ENCODE peak calls at places on chromosomes 13 and 19, in ten cellular contexts. A is breast epithelium, B is bronchial epithelial cell, G is astrocyte of the cerebellum, S is AG04450, P is astrocyte of the spinal cord, D is neural progenitor cell, M is endodermal cell, R is lower leg skin, F is body of pancreas. Y is an unnamed sample.

GRCh38 chr13:45092668-45093067 is 27.6 kb upstream of the GTF2F2 start:
- DNase-seq in B (peak), M (no peak), A (no peak), R (no peak), G (peak), F (no peak), S (no peak), P (peak), D (no peak), Y (no peak)

GRCh38 chr19:16920816-16921529 is 32.2 kb downstream of the F2RL3 start:
- DNase-seq in G (peak), A (no peak), R (no peak), F (no peak), D (no peak), M (no peak), P (peak), B (peak), S (peak), Y (peak)

GRCh38 chr13:31773538-31773937 is 34.2 kb downstream of the RXFP2 start:
- DNase-seq in R (no peak), S (no peak), D (no peak), G (peak), F (no peak), M (no peak), A (no peak), P (peak), B (peak), Y (peak)

GRCh38 chr13:75637101-75637774 is 1.1 kb downstream of the LMO7 start:
- DNase-seq in S (no peak), G (no peak), B (no peak), M (peak), P (peak), D (no peak), F (no peak), R (no peak), A (no peak), Y (no peak)

GRCh38 chr13:99871249-99871898 is 100.2 kb downstream of the ZIC5 start:
- DNase-seq in P (no peak), B (no peak), F (no peak), G (no peak), A (no peak), M (peak), S (no peak), R (no peak), D (no peak), Y (no peak)

GRCh38 chr13:44932850-44933251 is 56.4 kb downstream of the NUFIP1 start:
- DNase-seq in S (no peak), D (no peak), A (no peak), G (no peak), P (peak), B (peak), R (no peak), F (no peak), M (peak), Y (peak)

GRCh38 chr13:45436953-45437352 is 18.8 kb upstream of the SLC25A30 start:
- DNase-seq in F (no peak), M (no peak), S (no peak), D (no peak), R (no peak), A (no peak), B (no peak), G (no peak), P (no peak), Y (no peak)

GRCh38 chr13:24458736-24459135 is 53.8 kb downstream of the PARP4 start:
- DNase-seq in G (no peak), F (no peak), P (no peak), R (no peak), A (no peak), S (no peak), B (no peak), M (no peak), D (no peak), Y (peak)

GRCh38 chr19:12997967-12998940 is 3.0 kb downstream of the NFIX start:
- DNase-seq in B (no peak), F (no peak), D (no peak), P (no peak), R (no peak), S (no peak), G (no peak), M (no peak), A (no peak), Y (no peak)
- H3K4me3 ChIP-seq in B (no peak), F (no peak), D (no peak), P (peak), R (no peak), S (no peak), G (peak), M (no peak), A (peak), Y (peak)

GRCh38 chr13:27788271-27788670 is 4.0 kb upstream of the GSX1 start:
- DNase-seq in S (no peak), R (no peak), M (no peak), D (no peak), G (no peak), F (no peak), B (no peak), P (no peak), A (no peak), Y (no peak)

GRCh38 chr13:27783111-27783510 is 9.2 kb upstream of the GSX1 start:
- DNase-seq in G (no peak), M (peak), A (no peak), S (no peak), D (peak), P (no peak), R (no peak), B (peak), F (peak), Y (peak)
- TF ChIP-seq CTCF in G (peak), M (peak), A (no peak), S (peak), D (peak), P (peak), R (no peak), B (peak), F (no peak), Y (peak)

DNA sequence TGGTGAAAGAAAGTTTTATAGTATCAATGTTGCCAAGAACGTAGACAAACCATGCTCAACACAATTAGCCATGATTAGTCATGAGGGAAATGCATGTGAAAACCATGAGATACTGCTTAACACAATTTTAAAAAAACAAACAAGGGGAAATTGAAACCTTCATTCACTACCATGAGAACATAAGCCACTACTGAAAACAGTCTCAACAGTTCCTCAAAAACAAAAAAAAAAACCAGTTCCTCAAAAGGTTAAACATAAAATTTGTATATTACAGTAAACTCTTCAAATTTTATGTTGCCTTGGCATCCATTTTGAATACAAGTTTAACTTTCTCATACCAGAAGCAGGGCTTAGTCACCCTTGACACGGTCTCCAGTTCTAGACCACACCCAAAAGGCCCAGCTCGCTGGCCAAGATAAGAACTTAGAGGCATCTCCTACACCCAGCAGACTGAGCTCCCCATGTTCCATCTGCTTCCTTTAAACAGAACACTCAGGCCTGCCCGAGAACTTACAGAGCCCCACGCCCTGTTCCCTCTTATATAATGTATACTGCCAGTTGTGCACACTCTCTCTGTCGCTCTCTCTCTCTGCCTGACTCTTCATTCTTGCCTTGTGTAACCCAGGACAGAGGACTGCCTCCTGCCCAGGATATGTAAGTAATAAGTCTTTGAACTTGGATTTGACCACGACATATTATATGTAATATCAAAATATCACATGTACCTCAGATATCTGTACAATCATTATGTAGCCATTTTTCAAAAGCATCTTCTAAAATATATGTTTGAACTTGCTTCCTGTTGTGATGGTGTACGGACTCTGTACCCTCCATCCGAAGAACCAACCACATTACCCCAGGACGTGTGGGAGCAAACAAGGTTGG is 67.4 kb downstream of the STK24 start:
- DNase-seq in P (peak), R (peak), F (no peak), A (no peak), S (peak), M (no peak), G (peak), D (no peak), B (peak), Y (peak)
- H3K4me3 ChIP-seq in P (no peak), R (no peak), F (no peak), A (no peak), S (no peak), M (no peak), G (no peak), D (no peak), B (no peak), Y (no peak)

GRCh38 chr13:111346281-111346680 is 25.8 kb downstream of the TEX29 start:
- DNase-seq in M (no peak), P (no peak), F (no peak), S (no peak), B (no peak), R (no peak), G (no peak), D (no peak), A (no peak), Y (no peak)

GRCh38 chr13:111342716-111343115 is 22.3 kb downstream of the TEX29 start:
- DNase-seq in F (no peak), A (no peak), D (no peak), P (no peak), M (peak), G (no peak), R (no peak), B (no peak), S (no peak), Y (no peak)

GRCh38 chr13:111343186-111343805 is 22.9 kb downstream of the TEX29 start:
- DNase-seq in D (no peak), A (no peak), G (no peak), B (no peak), F (no peak), S (no peak), P (no peak), R (no peak), M (no peak), Y (no peak)

GRCh38 chr13:111345682-111346081 is 25.2 kb downstream of the TEX29 start:
- DNase-seq in M (no peak), R (no peak), G (no peak), P (no peak), B (no peak), A (no peak), D (no peak), S (no peak), F (no peak), Y (no peak)

GRCh38 chr13:111344471-111345191 is 24.2 kb downstream of the TEX29 start:
- DNase-seq in S (peak), P (peak), A (no peak), G (no peak), D (peak), B (peak), F (no peak), M (peak), R (no peak), Y (peak)
- TF ChIP-seq CTCF in S (peak), P (peak), A (no peak), G (peak), D (peak), B (peak), F (no peak), M (peak), R (no peak), Y (peak)

GRCh38 chr19:46661735-46662592 is 982 bp upstream of the DACT3 start:
- DNase-seq in A (peak), M (peak), R (peak), G (peak), B (peak), F (peak), S (peak), P (peak), D (peak), Y (peak)

GRCh38 chr19:46660008-46660517 is 919 bp downstream of the DACT3 start:
- DNase-seq in R (no peak), B (no peak), S (no peak), A (no peak), M (peak), G (no peak), F (peak), P (no peak), D (peak), Y (peak)

GRCh38 chr19:46661020-46661731 is at the start of gene DACT3:
- DNase-seq in G (peak), B (peak), S (peak), D (peak), A (peak), R (peak), F (peak), P (peak), M (peak), Y (peak)

GRCh38 chr19:46660601-46661019 is 372 bp downstream of the DACT3 start:
- DNase-seq in P (no peak), M (no peak), B (no peak), F (no peak), G (no peak), S (no peak), D (peak), A (no peak), R (no peak), Y (no peak)

DNA sequence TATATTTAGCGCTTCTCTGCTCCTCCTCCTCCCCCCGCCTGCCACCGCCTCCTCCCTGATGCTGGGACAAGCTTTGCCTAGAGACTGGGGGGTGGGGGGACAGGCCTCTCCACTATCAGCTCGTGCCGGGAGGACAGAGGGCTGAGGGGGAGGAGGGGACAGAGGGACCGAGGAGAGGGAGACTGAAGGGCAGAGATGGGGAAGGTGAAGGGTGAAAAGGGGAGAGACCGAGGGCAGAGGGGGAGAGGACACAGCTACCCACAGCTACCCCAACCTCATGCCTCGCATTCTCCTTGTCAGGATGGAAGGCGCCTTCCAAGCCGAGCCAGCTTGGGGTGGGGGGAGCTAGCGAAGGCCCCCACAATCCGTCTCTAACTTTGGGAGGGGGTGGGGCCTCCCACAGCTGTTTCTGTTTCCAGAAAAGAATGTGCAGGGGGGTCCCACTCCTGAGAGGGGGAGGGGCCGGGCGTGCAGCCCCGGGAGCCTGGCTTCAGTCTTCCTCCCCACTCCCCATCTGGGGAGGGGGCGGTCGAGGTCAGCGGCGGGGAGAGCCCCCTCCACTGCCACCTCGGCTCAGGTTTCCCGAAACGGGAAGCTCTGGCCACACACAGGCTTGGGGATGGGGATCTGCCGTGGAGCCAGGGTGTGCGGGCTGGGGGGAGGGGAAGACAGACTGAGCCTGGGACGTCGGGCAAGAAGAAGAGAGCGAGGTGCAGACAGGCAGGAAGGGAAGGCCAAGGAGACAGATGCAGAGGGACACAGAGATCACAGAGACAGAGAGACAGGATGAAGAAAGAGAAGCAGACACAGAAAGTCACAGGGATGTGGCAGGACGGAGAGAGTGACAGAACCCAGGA is 1.6 kb downstream of the DACT3 start:
- DNase-seq in B (no peak), S (no peak), A (no peak), D (peak), P (no peak), R (no peak), F (no peak), M (peak), G (no peak), Y (peak)
- H3K4me3 ChIP-seq in B (no peak), S (peak), A (peak), D (peak), P (peak), R (no peak), F (no peak), M (peak), G (peak), Y (peak)

GRCh38 chr19:41159861-41160260 is 33.2 kb upstream of the CYP2S1 start:
- DNase-seq in A (no peak), B (no peak), F (no peak), R (no peak), G (no peak), S (no peak), D (no peak), M (no peak), P (no peak), Y (no peak)

GRCh38 chr19:41161903-41162302 is 31.1 kb upstream of the CYP2S1 start:
- DNase-seq in M (peak), R (no peak), D (no peak), P (no peak), A (no peak), S (no peak), B (no peak), G (no peak), F (no peak), Y (no peak)

GRCh38 chr19:41154060-41154459 is 39.0 kb upstream of the CYP2S1 start:
- DNase-seq in S (no peak), D (no peak), A (no peak), R (no peak), F (no peak), B (no peak), G (no peak), M (no peak), P (no peak), Y (no peak)

GRCh38 chr19:41156207-41156606 is 36.8 kb upstream of the CYP2S1 start:
- DNase-seq in S (no peak), B (no peak), D (no peak), R (no peak), A (no peak), F (no peak), M (no peak), P (no peak), G (no peak), Y (no peak)
- TF ChIP-seq CTCF in S (no peak), B (peak), D (no peak), R (no peak), A (no peak), F (no peak), M (peak), P (peak), G (no peak), Y (peak)

GRCh38 chr19:1455002-1455335 is 5.0 kb downstream of the APC2 start:
- DNase-seq in A (no peak), P (no peak), M (no peak), R (no peak), B (peak), G (no peak), F (no peak), S (no peak), D (no peak), Y (no peak)
- H3K4me3 ChIP-seq in A (no peak), P (no peak), M (no peak), R (no peak), B (peak), G (no peak), F (no peak), S (no peak), D (no peak), Y (no peak)

DNA sequence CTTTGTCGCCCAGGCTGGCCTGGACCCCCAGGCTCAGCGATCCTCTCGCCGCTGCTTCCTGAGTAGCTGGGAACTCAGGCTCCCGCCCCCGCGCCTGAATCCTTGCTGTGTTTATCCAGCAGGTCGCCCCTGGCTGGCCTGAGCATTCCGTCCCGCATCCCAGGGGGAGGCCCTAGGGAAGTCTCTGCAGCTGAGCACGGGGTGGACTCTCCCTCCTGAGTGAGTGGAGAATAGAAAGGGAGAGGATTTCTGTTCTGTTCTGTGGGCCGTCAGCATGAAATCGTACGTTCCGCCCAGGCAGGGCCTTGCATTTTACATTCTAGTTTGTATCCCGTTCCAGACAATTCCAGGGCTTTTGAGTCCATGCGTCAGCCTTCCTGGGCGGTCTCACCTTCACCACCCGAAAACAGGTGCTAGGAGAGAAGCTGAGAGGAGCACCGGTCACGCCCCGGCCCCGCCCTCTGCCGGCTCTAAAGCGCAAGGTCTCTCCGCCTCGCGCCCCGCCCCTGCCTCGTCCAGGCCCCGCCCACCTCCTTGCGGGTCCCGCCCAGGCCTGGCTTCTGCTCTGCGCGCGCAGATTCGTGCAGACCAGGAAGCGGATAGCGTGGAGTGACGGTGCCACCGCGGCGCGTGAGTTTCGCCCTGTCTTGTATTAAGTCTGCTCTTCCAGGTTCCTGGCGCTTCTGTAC is at the start of gene ZNF761:
- DNase-seq in M (peak), S (peak), P (peak), B (peak), A (peak), F (peak), R (peak), D (peak), G (peak), Y (peak)
- TF ChIP-seq CTCF in M (peak), S (peak), P (peak), B (no peak), A (peak), F (peak), R (no peak), D (peak), G (peak), Y (peak)

GRCh38 chr19:45368737-45369340 is 1.5 kb downstream of the ERCC2 start:
- DNase-seq in B (no peak), D (peak), F (no peak), S (no peak), R (no peak), G (no peak), M (peak), A (no peak), P (no peak), Y (no peak)

GRCh38 chr19:45364696-45365095 is 5.7 kb downstream of the ERCC2 start:
- DNase-seq in A (no peak), M (no peak), P (no peak), D (no peak), S (no peak), B (no peak), G (no peak), R (no peak), F (no peak), Y (no peak)

GRCh38 chr19:45368127-45368526 is 2.2 kb downstream of the ERCC2 start:
- DNase-seq in R (no peak), P (no peak), G (no peak), S (no peak), D (no peak), M (no peak), A (no peak), F (no peak), B (no peak), Y (no peak)

GRCh38 chr19:45376045-45376724 is 5.8 kb upstream of the ERCC2 start:
- DNase-seq in R (no peak), G (peak), S (peak), B (peak), M (peak), F (peak), D (peak), A (no peak), P (peak), Y (peak)

GRCh38 chr19:45370410-45371204 is at the start of gene ERCC2:
- DNase-seq in F (peak), G (peak), D (peak), A (peak), R (peak), B (peak), M (peak), P (peak), S (peak), Y (peak)
- H3K4me3 ChIP-seq in F (peak), G (peak), D (peak), A (peak), R (peak), B (peak), M (peak), P (peak), S (peak), Y (peak)

GRCh38 chr19:495440-496332 is 600 bp upstream of the MADCAM1 start:
- DNase-seq in P (peak), D (peak), R (no peak), B (no peak), G (no peak), A (no peak), F (no peak), M (peak), S (no peak), Y (peak)
- TF ChIP-seq CTCF in P (peak), D (peak), R (no peak), B (peak), G (peak), A (peak), F (peak), M (peak), S (peak), Y (peak)